ENCODE peak calls at places on chromosomes 6 and 20, in ten cellular contexts. D, W, Y, T, U, N, V, O, X and I are unnamed samples.

GRCh38 chr6:35082046-35082732 is 59.0 kb downstream of the TCP11 start:
- DNase-seq in Y (peak), D (no peak), W (no peak), X (no peak), O (no peak), N (no peak), T (no peak), V (no peak), U (no peak), I (no peak)

GRCh38 chr20:54194724-54195438 is 13.0 kb upstream of the PFDN4 start:
- DNase-seq in X (no peak), N (peak), V (no peak), W (no peak), D (peak), Y (no peak), O (no peak), U (no peak), T (no peak), I (no peak)

GRCh38 chr20:63498950-63499332 is at the start of gene EEF1A2:
- DNase-seq in W (peak), V (peak), O (no peak), N (no peak), X (no peak), U (no peak), D (no peak), T (no peak), Y (peak), I (peak)

GRCh38 chr6:62367601-62368000 is 81.6 kb upstream of the KHDRBS2 start:
- DNase-seq in O (no peak), N (peak), U (no peak), D (no peak), W (no peak), X (no peak), V (no peak), T (no peak), Y (no peak), I (no peak)

GRCh38 chr6:108800510-108800909 is 47.7 kb upstream of the ARMC2 start:
- DNase-seq in O (no peak), T (no peak), Y (no peak), N (no peak), U (peak), D (no peak), X (no peak), V (no peak), W (no peak), I (no peak)

GRCh38 chr20:23690581-23690980 is 1.7 kb upstream of the CST4 start:
- DNase-seq in U (no peak), D (no peak), O (no peak), N (no peak), W (peak), X (no peak), Y (no peak), T (no peak), V (no peak), I (no peak)

GRCh38 chr6:28315628-28316027 is 20.3 kb downstream of the ZSCAN31 start:
- DNase-seq in Y (no peak), T (no peak), W (no peak), U (no peak), O (no peak), N (no peak), D (no peak), X (no peak), V (no peak), I (no peak)

GRCh38 chr20:59939879-59940128 is 301 bp downstream of the PPP1R3D start:
- DNase-seq in N (peak), T (peak), O (no peak), W (no peak), U (peak), X (no peak), Y (peak), V (no peak), D (no peak), I (peak)

GRCh38 chr6:107965746-107966145 is 7.7 kb upstream of the SEC63 start:
- DNase-seq in U (no peak), D (peak), V (no peak), X (no peak), Y (no peak), N (no peak), T (no peak), W (no peak), O (no peak), I (no peak)

GRCh38 chr6:37987008-37987407 is 167.5 kb downstream of the ZFAND3 start:
- DNase-seq in U (no peak), V (no peak), X (no peak), Y (no peak), D (no peak), N (no peak), T (no peak), O (no peak), W (no peak), I (no peak)

GRCh38 chr6:164133095-164133494 is 718.6 kb downstream of the QKI start:
- DNase-seq in W (no peak), T (no peak), Y (no peak), V (no peak), X (no peak), U (no peak), O (no peak), D (no peak), N (no peak), I (no peak)

GRCh38 chr6:27494103-27494502 is 21.2 kb upstream of the ZNF184 start:
- DNase-seq in U (no peak), O (no peak), V (no peak), N (no peak), T (no peak), D (no peak), X (no peak), Y (no peak), W (no peak), I (no peak)

GRCh38 chr20:9617062-9617461 is 102.7 kb downstream of the LAMP5 start:
- DNase-seq in N (peak), V (peak), U (peak), W (no peak), D (peak), Y (no peak), X (peak), O (peak), T (no peak), I (peak)

GRCh38 chr6:25641940-25642666 is 9.9 kb upstream of the SCGN start:
- DNase-seq in Y (no peak), D (no peak), N (no peak), U (no peak), T (no peak), W (no peak), V (no peak), X (no peak), O (no peak), I (no peak)

GRCh38 chr20:44457016-44457415 is 18.7 kb upstream of the TTPAL start:
- DNase-seq in N (no peak), T (peak), V (no peak), Y (no peak), X (no peak), D (no peak), W (no peak), U (no peak), O (no peak), I (no peak)

GRCh38 chr6:67606905-67607828 is 1027.9 kb upstream of the ADGRB3 start:
- DNase-seq in X (no peak), Y (no peak), O (no peak), D (no peak), V (no peak), U (no peak), N (no peak), T (no peak), W (no peak), I (no peak)

GRCh38 chr20:41342474-41343464 is 2.1 kb downstream of the LPIN3 start:
- DNase-seq in Y (no peak), D (no peak), O (no peak), U (no peak), X (no peak), N (no peak), V (no peak), T (no peak), W (no peak), I (no peak)

GRCh38 chr6:82363368-82364086 is at the start of gene TPBG:
- DNase-seq in Y (peak), T (no peak), W (peak), N (peak), O (peak), D (peak), X (no peak), V (no peak), U (peak), I (peak)

GRCh38 chr20:55086421-55086820 is 611.0 kb downstream of the DOK5 start:
- DNase-seq in Y (no peak), O (no peak), W (no peak), V (no peak), U (no peak), N (no peak), X (no peak), D (no peak), T (no peak), I (no peak)

GRCh38 chr6:146297815-146298214 is 245.8 kb upstream of the RAB32 start:
- DNase-seq in V (no peak), T (no peak), W (no peak), Y (no peak), X (no peak), D (peak), N (no peak), U (no peak), O (no peak), I (no peak)

GRCh38 chr20:48986899-48987298 is 59.2 kb upstream of the CSE1L start:
- DNase-seq in D (peak), V (no peak), O (no peak), N (no peak), T (no peak), X (no peak), Y (no peak), U (no peak), W (no peak), I (no peak)

GRCh38 chr6:144895890-144896289 is 610.8 kb downstream of the UTRN start:
- DNase-seq in T (no peak), N (no peak), D (no peak), U (no peak), O (peak), W (no peak), X (no peak), Y (no peak), V (no peak), I (no peak)

GRCh38 chr20:23668477-23668951 is 20.3 kb downstream of the CST4 start:
- DNase-seq in N (peak), T (no peak), W (no peak), Y (no peak), O (peak), V (no peak), D (peak), U (peak), X (no peak), I (peak)

GRCh38 chr20:19502169-19502568 is 255.9 kb upstream of the RIN2 start:
- DNase-seq in O (no peak), X (no peak), T (no peak), D (no peak), V (no peak), W (no peak), U (no peak), Y (no peak), N (no peak), I (no peak)

GRCh38 chr6:159977242-159978214 is 8.6 kb downstream of the IGF2R start:
- DNase-seq in T (no peak), V (no peak), U (no peak), N (no peak), W (no peak), X (no peak), Y (no peak), D (no peak), O (no peak), I (no peak)

GRCh38 chr6:19782588-19782987 is 54.6 kb upstream of the ID4 start:
- DNase-seq in T (no peak), V (no peak), X (no peak), D (no peak), W (no peak), N (no peak), U (no peak), O (no peak), Y (no peak), I (no peak)

GRCh38 chr6:157099912-157100593 is 223.3 kb downstream of the TMEM242 start:
- DNase-seq in X (no peak), V (peak), U (no peak), D (no peak), N (peak), O (no peak), Y (no peak), T (no peak), W (no peak), I (no peak)

GRCh38 chr6:89547286-89547685 is 91.3 kb downstream of the LYRM2 start:
- DNase-seq in V (no peak), D (no peak), N (no peak), O (peak), T (no peak), X (no peak), U (no peak), W (peak), Y (no peak), I (no peak)

GRCh38 chr20:50592282-50593004 is 82.3 kb downstream of the PTPN1 start:
- DNase-seq in O (no peak), W (peak), V (no peak), X (no peak), N (no peak), T (no peak), Y (peak), D (no peak), U (no peak), I (no peak)

GRCh38 chr6:6581014-6581413 is 7.5 kb upstream of the LY86 start:
- DNase-seq in V (peak), Y (no peak), U (no peak), D (no peak), X (no peak), W (no peak), O (no peak), N (no peak), T (no peak), I (no peak)

GRCh38 chr6:168417660-168418059 is 23.3 kb upstream of the SMOC2 start:
- DNase-seq in V (no peak), D (no peak), U (no peak), Y (no peak), N (no peak), W (no peak), T (no peak), X (no peak), O (no peak), I (no peak)

GRCh38 chr20:32356935-32357868 is 929 bp upstream of the ASXL1 start:
- DNase-seq in V (no peak), O (peak), T (no peak), Y (no peak), U (peak), N (no peak), W (no peak), D (no peak), X (no peak), I (peak)

GRCh38 chr6:46954819-46955520 is 33.2 kb upstream of the ADGRF5 start:
- DNase-seq in N (no peak), T (no peak), O (peak), W (no peak), V (no peak), D (peak), Y (no peak), U (no peak), X (no peak), I (no peak)

GRCh38 chr6:18309046-18309445 is 44.7 kb upstream of the DEK start:
- DNase-seq in U (no peak), Y (no peak), D (peak), T (no peak), O (no peak), N (no peak), W (no peak), X (no peak), V (no peak), I (no peak)

GRCh38 chr20:48761023-48761785 is 66.6 kb downstream of the PREX1 start:
- DNase-seq in V (peak), U (peak), O (no peak), T (no peak), Y (no peak), X (no peak), W (no peak), N (peak), D (no peak), I (no peak)

GRCh38 chr6:111844376-111844775 is 28.9 kb downstream of the FYN start:
- DNase-seq in N (peak), O (no peak), Y (no peak), W (no peak), V (no peak), D (no peak), X (no peak), U (no peak), T (no peak), I (no peak)

GRCh38 chr6:29924731-29925130 is 17.6 kb upstream of the HLA-A start:
- DNase-seq in Y (no peak), W (no peak), U (no peak), O (no peak), D (peak), X (no peak), V (no peak), N (no peak), T (no peak), I (no peak)

GRCh38 chr20:21505810-21506530 is 7.9 kb downstream of the NKX2-2 start:
- DNase-seq in Y (peak), N (peak), D (peak), O (peak), W (peak), U (no peak), T (no peak), V (peak), X (no peak), I (peak)

GRCh38 chr20:55472704-55473103 is 532.6 kb downstream of the CBLN4 start:
- DNase-seq in Y (no peak), O (no peak), T (no peak), V (no peak), W (no peak), U (no peak), N (no peak), X (no peak), D (peak), I (no peak)

GRCh38 chr6:168133186-168133585 is 54.2 kb upstream of the FRMD1 start:
- DNase-seq in W (peak), U (no peak), O (no peak), N (no peak), Y (no peak), X (no peak), T (no peak), D (no peak), V (no peak), I (peak)

GRCh38 chr6:137874204-137875001 is 7.3 kb downstream of the TNFAIP3 start:
- DNase-seq in N (peak), D (peak), V (no peak), X (no peak), W (no peak), T (no peak), U (no peak), Y (no peak), O (no peak), I (no peak)

GRCh38 chr6:137875606-137876005 is 8.5 kb downstream of the TNFAIP3 start:
- DNase-seq in U (no peak), D (no peak), Y (no peak), W (no peak), X (no peak), T (no peak), O (no peak), V (no peak), N (no peak), I (no peak)

GRCh38 chr6:137871299-137871698 is 4.2 kb downstream of the TNFAIP3 start:
- DNase-seq in V (no peak), D (peak), X (no peak), Y (no peak), W (no peak), N (peak), U (no peak), T (no peak), O (no peak), I (no peak)

GRCh38 chr6:137872071-137872470 is 5.0 kb downstream of the TNFAIP3 start:
- DNase-seq in D (peak), X (no peak), T (no peak), N (no peak), O (no peak), Y (no peak), V (no peak), U (no peak), W (no peak), I (no peak)

GRCh38 chr6:137873273-137873762 is 6.3 kb downstream of the TNFAIP3 start:
- DNase-seq in X (peak), U (peak), V (peak), N (peak), D (peak), Y (peak), T (no peak), W (no peak), O (peak), I (no peak)
- TF ChIP-seq CTCF in X (no peak), U (no peak), V (no peak), N (no peak), D (no peak), Y (no peak), T (no peak), W (no peak), O (no peak), I (no peak)

DNA sequence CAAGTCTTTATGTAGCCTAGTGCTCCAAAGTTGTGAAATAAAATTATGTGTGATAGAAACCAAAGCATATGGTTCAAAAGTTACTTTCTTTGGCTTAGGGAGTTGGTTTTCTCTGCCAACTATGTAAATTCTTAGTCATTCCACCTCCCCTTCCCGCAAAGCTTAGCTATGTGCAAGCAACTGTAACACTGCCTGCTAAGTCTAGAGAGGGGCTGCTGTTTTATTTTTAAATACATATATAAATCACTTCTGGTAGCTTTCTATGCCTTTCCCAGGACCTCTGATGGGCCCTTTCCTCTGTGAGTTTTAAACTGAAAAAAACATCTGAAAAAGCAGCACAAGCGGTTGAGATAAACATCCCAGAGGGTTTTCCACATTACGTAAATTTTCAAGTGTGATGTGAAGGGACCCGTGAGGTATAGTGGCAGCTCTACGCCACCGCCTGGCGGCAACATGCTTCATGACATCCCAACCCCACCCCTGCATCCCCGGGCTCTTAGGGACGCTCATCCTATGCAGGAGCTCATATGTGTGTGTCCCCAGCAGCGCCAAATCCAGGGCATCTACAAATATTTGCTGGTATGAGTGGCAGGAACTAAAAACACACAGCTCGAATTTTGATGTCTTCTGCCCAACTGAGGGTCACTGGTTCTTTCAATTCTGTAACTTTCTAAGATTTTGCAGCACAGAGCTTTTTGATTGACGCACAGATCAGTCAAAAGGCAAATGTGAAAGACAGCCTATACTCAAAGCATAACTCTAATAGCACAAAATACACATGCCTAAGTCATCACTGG is 12.8 kb downstream of the SAYSD1 start:
- DNase-seq in T (no peak), D (peak), O (peak), U (no peak), W (peak), V (no peak), X (peak), N (peak), Y (peak), I (peak)
- TF ChIP-seq CTCF in T (peak), D (peak), O (peak), U (peak), W (no peak), V (no peak), X (peak), N (peak), Y (peak), I (peak)

GRCh38 chr6:16239090-16239797 is 857 bp downstream of the GMPR start:
- DNase-seq in N (no peak), Y (peak), V (no peak), T (no peak), U (peak), W (peak), D (peak), X (no peak), O (peak), I (no peak)
- TF ChIP-seq CTCF in N (no peak), Y (peak), V (no peak), T (peak), U (peak), W (peak), D (no peak), X (peak), O (peak), I (peak)

GRCh38 chr6:132736239-132736638 is 21.5 kb downstream of the VNN2 start:
- DNase-seq in D (peak), X (no peak), T (no peak), U (no peak), N (no peak), O (no peak), Y (no peak), V (no peak), W (no peak), I (no peak)

GRCh38 chr6:132733814-132734213 is 20.0 kb upstream of the VNN1 start:
- DNase-seq in T (no peak), W (no peak), Y (no peak), X (no peak), V (no peak), U (no peak), O (no peak), N (no peak), D (peak), I (no peak)

GRCh38 chr6:132731086-132731485 is 17.2 kb upstream of the VNN1 start:
- DNase-seq in W (no peak), Y (no peak), N (no peak), D (peak), O (no peak), V (no peak), U (no peak), T (no peak), X (no peak), I (no peak)

GRCh38 chr6:132733288-132733687 is 19.4 kb upstream of the VNN1 start:
- DNase-seq in N (no peak), V (no peak), O (no peak), D (no peak), U (no peak), Y (no peak), W (no peak), T (no peak), X (no peak), I (no peak)

DNA sequence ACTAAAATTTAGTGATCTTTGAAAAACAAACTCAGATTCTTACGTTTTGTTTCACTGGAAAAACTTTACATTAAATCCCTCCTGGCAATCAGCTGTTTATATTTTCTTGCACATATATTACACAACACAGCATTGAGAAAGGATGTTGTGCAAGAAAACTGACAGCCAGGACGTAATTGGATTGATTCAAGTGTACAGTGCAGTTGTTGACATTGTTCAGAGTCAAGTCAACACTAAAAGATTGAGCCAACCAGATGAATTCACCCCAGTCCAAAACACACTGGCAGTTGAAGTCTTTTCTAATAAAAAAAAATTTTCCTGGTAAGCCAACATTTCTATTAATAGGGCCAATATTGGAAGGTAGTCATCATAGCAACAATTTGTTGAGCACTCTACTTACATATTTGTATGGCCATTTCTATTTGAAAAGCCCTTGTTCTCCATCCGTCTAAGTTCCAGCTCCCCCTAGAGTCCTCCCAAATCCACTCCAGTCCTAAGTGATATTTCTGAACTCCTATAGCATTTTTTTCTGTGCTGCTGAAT is 20.9 kb upstream of the VNN1 start:
- DNase-seq in V (no peak), N (no peak), W (no peak), D (peak), U (no peak), O (peak), X (peak), T (no peak), Y (no peak), I (no peak)
- TF ChIP-seq CTCF in V (no peak), N (no peak), W (no peak), D (peak), U (no peak), O (peak), X (peak), T (peak), Y (peak), I (peak)